ENCODE peak calls at places on chromosome 6, in six cellular contexts. W, I, U, F, Z and B are unnamed samples.

GRCh38 chr6:37059344-37060194 is 54.1 kb downstream of the FGD2 start:
- DNase-seq in F (peak), Z (peak), W (peak), U (peak), I (peak), B (peak)

GRCh38 chr6:10962673-10963072 is 75.8 kb downstream of the SYCP2L start:
- DNase-seq in U (no peak), F (peak), W (no peak), I (peak), Z (no peak), B (no peak)

GRCh38 chr6:156852858-156853216 is 75.7 kb downstream of the ARID1B start:
- DNase-seq in U (no peak), Z (no peak), W (no peak), I (no peak), F (no peak), B (no peak)

GRCh38 chr6:106508836-106509235 is 120.5 kb downstream of the RTN4IP1 start:
- DNase-seq in U (no peak), F (peak), I (peak), W (no peak), Z (no peak), B (no peak)

GRCh38 chr6:83071023-83071422 is 3.6 kb downstream of the DOP1A start:
- DNase-seq in I (peak), W (peak), U (no peak), Z (no peak), F (peak), B (peak)

GRCh38 chr6:140192018-140192417 is 817.6 kb upstream of the CITED2 start:
- DNase-seq in U (no peak), I (no peak), W (no peak), Z (no peak), F (no peak), B (no peak)

GRCh38 chr6:45415315-45415714 is 37.6 kb upstream of the SUPT3H start:
- DNase-seq in U (no peak), I (no peak), Z (no peak), W (no peak), F (no peak), B (peak)

GRCh38 chr6:15065603-15066002 is 180.3 kb upstream of the JARID2 start:
- DNase-seq in I (no peak), U (no peak), W (no peak), F (peak), Z (no peak), B (no peak)

GRCh38 chr6:142566628-142567396 is 265.0 kb downstream of the ADGRG6 start:
- DNase-seq in I (peak), W (peak), F (peak), U (peak), Z (peak), B (peak)

GRCh38 chr6:26173836-26174144 is 86.6 kb downstream of the HFE start:
- DNase-seq in W (no peak), Z (no peak), I (no peak), F (no peak), U (no peak), B (no peak)

GRCh38 chr6:151317206-151317994 is 74.0 kb downstream of the ZBTB2 start:
- DNase-seq in Z (no peak), I (peak), U (no peak), W (peak), F (peak), B (no peak)

GRCh38 chr6:47336334-47336733 is 26.6 kb upstream of the TNFRSF21 start:
- DNase-seq in Z (no peak), F (no peak), W (no peak), U (no peak), I (no peak), B (no peak)

GRCh38 chr6:87817226-87817625 is 115.2 kb upstream of the AKIRIN2 start:
- DNase-seq in W (no peak), Z (no peak), I (no peak), U (no peak), F (peak), B (no peak)

GRCh38 chr6:149271348-149272340 is 45.9 kb upstream of the TAB2 start:
- DNase-seq in Z (no peak), W (no peak), U (no peak), I (peak), F (peak), B (peak)

GRCh38 chr6:43077981-43078411 is 1.9 kb downstream of the PTK7 start:
- DNase-seq in W (no peak), F (peak), I (peak), Z (no peak), U (no peak), B (no peak)

GRCh38 chr6:140490086-140490485 is 1115.6 kb upstream of the CITED2 start:
- DNase-seq in F (peak), Z (no peak), I (peak), W (no peak), U (no peak), B (no peak)

GRCh38 chr6:18280084-18280483 is 15.8 kb upstream of the DEK start:
- DNase-seq in W (no peak), F (peak), I (no peak), Z (no peak), U (no peak), B (no peak)

GRCh38 chr6:90204327-90204726 is 92.3 kb downstream of the BACH2 start:
- DNase-seq in Z (no peak), I (no peak), W (no peak), U (no peak), F (peak), B (no peak)

GRCh38 chr6:112251170-112251945 is 3.0 kb downstream of the LAMA4 start:
- DNase-seq in I (peak), U (no peak), W (peak), Z (no peak), F (peak), B (no peak)

GRCh38 chr6:1983850-1984249 is 261.6 kb downstream of the GMDS start:
- DNase-seq in Z (no peak), F (no peak), I (no peak), W (no peak), U (no peak), B (no peak)

GRCh38 chr6:22041797-22042489 is 254.9 kb downstream of the PRL start:
- DNase-seq in W (no peak), I (peak), Z (no peak), F (peak), U (no peak), B (no peak)

GRCh38 chr6:68468244-68468884 is 166.7 kb upstream of the ADGRB3 start:
- DNase-seq in I (peak), W (no peak), F (no peak), U (no peak), Z (no peak), B (peak)

GRCh38 chr6:47165918-47166317 is 123.8 kb upstream of the ADGRF1 start:
- DNase-seq in F (peak), Z (no peak), I (no peak), W (no peak), U (no peak), B (peak)

GRCh38 chr6:90301816-90302215 is 5.2 kb upstream of the BACH2 start:
- DNase-seq in U (no peak), I (no peak), W (no peak), F (no peak), Z (no peak), B (no peak)

GRCh38 chr6:113529191-113529590 is 328.0 kb upstream of the MARCKS start:
- DNase-seq in I (peak), W (peak), Z (no peak), U (no peak), F (peak), B (no peak)

GRCh38 chr6:167279766-167280440 is 11.2 kb upstream of the UNC93A start:
- DNase-seq in Z (no peak), F (no peak), I (no peak), W (no peak), U (no peak), B (no peak)
- H3K4me3 ChIP-seq in Z (no peak), F (no peak), I (no peak), W (no peak), U (no peak), B (no peak)

GRCh38 chr6:7239590-7239948 is 73.4 kb downstream of the SSR1 start:
- DNase-seq in Z (no peak), F (no peak), U (no peak), I (no peak), W (no peak), B (no peak)
- H3K4me3 ChIP-seq in Z (no peak), F (no peak), U (no peak), I (no peak), W (no peak), B (no peak)

DNA sequence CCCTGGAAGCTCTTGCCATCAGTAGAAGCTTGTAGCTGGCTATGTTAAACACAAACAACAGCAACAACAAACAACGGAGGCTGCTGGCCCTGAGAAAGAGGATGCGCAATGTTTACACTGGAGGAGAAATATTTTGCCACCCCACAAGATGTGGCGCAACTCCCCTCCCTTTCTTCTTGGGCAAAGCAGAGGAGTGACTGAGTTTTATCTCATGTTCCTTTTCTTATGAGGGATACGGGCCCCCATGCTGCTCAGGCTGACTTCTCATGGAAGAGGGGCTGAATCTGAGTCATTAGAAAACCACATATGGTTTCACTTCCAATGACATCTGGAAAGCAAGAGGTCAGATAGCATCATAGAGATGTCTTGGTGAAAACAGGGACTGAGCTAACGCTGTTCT is 75.9 kb upstream of the HDDC2 start:
- DNase-seq in W (no peak), F (peak), I (peak), Z (no peak), U (no peak), B (peak)
- H3K4me3 ChIP-seq in W (no peak), F (no peak), I (no peak), Z (no peak), U (no peak), B (no peak)

GRCh38 chr6:33656844-33657243 is 35.7 kb downstream of the ITPR3 start:
- DNase-seq in Z (no peak), U (no peak), I (no peak), F (no peak), W (no peak), B (no peak)
- H3K4me3 ChIP-seq in Z (no peak), U (no peak), I (no peak), F (no peak), W (no peak), B (no peak)

GRCh38 chr6:107557698-107558097 is 67.8 kb downstream of the SOBP start:
- DNase-seq in U (no peak), I (no peak), Z (no peak), W (no peak), F (no peak), B (no peak)

GRCh38 chr6:107555449-107555848 is 65.5 kb downstream of the SOBP start:
- DNase-seq in W (no peak), F (no peak), Z (no peak), U (no peak), I (no peak), B (no peak)

GRCh38 chr6:107554326-107554725 is 64.4 kb downstream of the SOBP start:
- DNase-seq in Z (no peak), F (no peak), U (no peak), I (no peak), W (no peak), B (no peak)

GRCh38 chr6:107550906-107551305 is 61.0 kb downstream of the SOBP start:
- DNase-seq in Z (no peak), I (no peak), W (no peak), U (no peak), F (no peak), B (no peak)

DNA sequence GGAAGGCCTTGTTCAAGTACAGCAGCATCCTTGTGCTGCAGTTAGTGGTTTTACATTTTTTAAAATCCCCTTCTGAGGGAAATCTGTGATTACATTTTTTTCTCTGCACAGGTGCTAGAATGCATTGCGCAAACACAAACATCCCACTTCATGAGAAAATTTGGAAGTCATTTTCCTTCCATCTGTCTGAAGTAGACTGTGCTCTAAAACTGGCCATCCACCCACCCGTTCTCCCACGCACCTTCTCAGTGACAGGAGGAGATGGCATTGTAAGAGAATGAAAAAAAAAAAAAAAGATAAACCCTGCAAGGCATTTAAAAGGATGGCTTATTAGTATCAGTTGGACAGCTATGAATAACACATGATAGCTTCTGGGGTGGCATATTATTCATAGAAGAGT is 65.0 kb downstream of the SOBP start:
- DNase-seq in I (no peak), Z (no peak), W (no peak), U (no peak), F (no peak), B (no peak)
- H3K4me3 ChIP-seq in I (no peak), Z (no peak), W (no peak), U (no peak), F (no peak), B (no peak)